ENCODE peak calls at places on chromosomes 2 and 18, in six cellular contexts. Y is HepG2; H is pons; B is activated CD8-positive, alpha-beta memory T cell treated with anti-CD3 and anti-CD28 coated beads, Interleukin-2, amount 50 U/mL, for 48 hours; R is activated T-cell treated with anti-CD3 and anti-CD28 coated beads for 1 hour; T is stromal cell of bone marrow. X is an unnamed sample.

GRCh38 chr18:74082476-74083070 is 65.1 kb downstream of the FBXO15 start:
- DNase-seq in T (peak), Y (peak), R (peak), B (peak), H (peak), X (no peak)

GRCh38 chr18:21099442-21099841 is 12.2 kb downstream of the ROCK1 start:
- DNase-seq in B (no peak), R (no peak), T (no peak), H (no peak), Y (no peak), X (no peak)

GRCh38 chr2:24682357-24682756 is 110.8 kb downstream of the PTRHD1 start:
- DNase-seq in B (no peak), T (no peak), R (no peak), Y (no peak), H (no peak), X (no peak)

GRCh38 chr2:219297766-219298456 is 11.3 kb downstream of the PTPRN start:
- DNase-seq in T (no peak), H (no peak), Y (no peak), B (peak), R (no peak), X (peak)

GRCh38 chr18:50097702-50098101 is 97.2 kb downstream of the MYO5B start:
- DNase-seq in B (no peak), R (no peak), Y (peak), T (peak), H (no peak), X (no peak)

GRCh38 chr2:230849633-230850357 is 14.9 kb upstream of the ITM2C start:
- DNase-seq in T (no peak), Y (peak), R (peak), H (no peak), B (peak), X (no peak)

GRCh38 chr2:61715501-61715900 is 138.4 kb downstream of the FAM161A start:
- DNase-seq in Y (no peak), H (no peak), B (no peak), R (no peak), T (no peak), X (no peak)

GRCh38 chr18:9835796-9836195 is 50.0 kb upstream of the TXNDC2 start:
- DNase-seq in B (no peak), H (no peak), T (no peak), Y (no peak), R (no peak), X (no peak)

GRCh38 chr2:101160454-101160853 is 9.3 kb upstream of the TBC1D8 start:
- DNase-seq in B (no peak), T (peak), R (no peak), Y (no peak), H (no peak), X (no peak)

GRCh38 chr2:25842155-25842554 is 36.1 kb downstream of the ASXL2 start:
- DNase-seq in T (no peak), H (no peak), R (no peak), B (no peak), Y (no peak), X (no peak)

GRCh38 chr18:55405655-55406373 is 182.2 kb downstream of the TCF4 start:
- DNase-seq in B (no peak), Y (no peak), H (peak), T (peak), R (no peak), X (peak)

GRCh38 chr2:10194021-10194820 is 71.7 kb downstream of the RRM2 start:
- DNase-seq in T (peak), B (no peak), R (no peak), H (no peak), Y (no peak), X (no peak)

GRCh38 chr18:28175047-28175929 is 1.6 kb downstream of the CDH2 start:
- DNase-seq in R (no peak), H (no peak), T (no peak), Y (peak), B (no peak), X (peak)

GRCh38 chr2:20107776-20108175 is 56.3 kb upstream of the LAPTM4A start:
- DNase-seq in R (no peak), H (no peak), B (no peak), Y (no peak), T (no peak), X (no peak)

GRCh38 chr2:175180701-175181103 is 808 bp downstream of the ATP5MC3 start:
- DNase-seq in R (peak), H (no peak), T (no peak), Y (peak), B (peak), X (no peak)

GRCh38 chr2:148813603-148814065 is 61.4 kb upstream of the KIF5C start:
- DNase-seq in H (no peak), B (peak), Y (no peak), T (no peak), R (peak), X (no peak)

GRCh38 chr2:16105664-16106281 is 165.4 kb downstream of the MYCN start:
- DNase-seq in T (no peak), H (no peak), R (no peak), Y (no peak), B (no peak), X (no peak)

GRCh38 chr2:62495777-62496176 is 10.2 kb downstream of the TMEM17 start:
- DNase-seq in B (no peak), T (no peak), Y (no peak), R (no peak), H (no peak), X (no peak)

GRCh38 chr2:240226672-240227537 is 86.4 kb upstream of the OTOS start:
- DNase-seq in T (no peak), Y (no peak), B (peak), R (no peak), H (no peak), X (peak)

GRCh38 chr2:42964444-42965081 is 172.2 kb upstream of the HAAO start:
- DNase-seq in Y (no peak), H (peak), R (no peak), T (peak), B (no peak), X (peak)

GRCh38 chr2:172230783-172231446 is 128.2 kb upstream of the DLX2 start:
- DNase-seq in R (no peak), T (no peak), H (no peak), Y (no peak), B (no peak), X (no peak)

GRCh38 chr18:48946329-48946835 is 4.4 kb downstream of the SMAD7 start:
- DNase-seq in Y (peak), B (no peak), H (no peak), R (no peak), T (no peak), X (no peak)

GRCh38 chr2:205387350-205388045 is 294.8 kb upstream of the NRP2 start:
- DNase-seq in B (no peak), Y (no peak), H (no peak), R (no peak), T (no peak), X (no peak)

GRCh38 chr2:10346929-10347558 is 44.3 kb downstream of the HPCAL1 start:
- DNase-seq in R (no peak), H (no peak), B (no peak), Y (no peak), T (no peak), X (no peak)

GRCh38 chr18:80109676-80110078 is 615 bp downstream of the ADNP2 start:
- DNase-seq in T (peak), Y (no peak), H (peak), R (no peak), B (peak), X (peak)

GRCh38 chr2:65114921-65115320 is 15.0 kb downstream of the RAB1A start:
- DNase-seq in T (no peak), B (no peak), R (no peak), H (no peak), Y (no peak), X (no peak)

GRCh38 chr18:3383381-3383915 is 66.5 kb upstream of the TGIF1 start:
- DNase-seq in R (no peak), H (no peak), Y (no peak), T (no peak), B (no peak), X (no peak)

GRCh38 chr2:161975062-161975812 is 98.8 kb downstream of the DPP4 start:
- DNase-seq in B (no peak), T (no peak), R (no peak), Y (no peak), H (peak), X (no peak)

GRCh38 chr18:10872297-10872696 is 277.1 kb downstream of the PIEZO2 start:
- DNase-seq in B (no peak), R (no peak), H (no peak), Y (no peak), T (no peak), X (no peak)

GRCh38 chr2:202716953-202717597 is 82.3 kb downstream of the FAM117B start:
- DNase-seq in Y (no peak), H (no peak), B (no peak), T (no peak), R (no peak), X (no peak)

GRCh38 chr2:48135797-48136196 is 229.5 kb upstream of the FBXO11 start:
- DNase-seq in Y (no peak), H (no peak), R (no peak), T (no peak), B (no peak), X (no peak)

GRCh38 chr2:1643220-1643619 is 101.1 kb downstream of the PXDN start:
- DNase-seq in B (no peak), R (no peak), H (no peak), Y (no peak), T (no peak), X (no peak)

GRCh38 chr2:165870346-165870745 is 76.3 kb upstream of the GALNT3 start:
- DNase-seq in T (no peak), R (no peak), Y (peak), B (no peak), H (no peak), X (no peak)

GRCh38 chr2:239201531-239201876 is 199.3 kb downstream of the HDAC4 start:
- DNase-seq in R (no peak), B (no peak), T (no peak), Y (no peak), H (no peak), X (no peak)